ENCODE peak calls at places on chromosomes 1 and 21, in six cellular contexts. X is naive thymus-derived CD4-positive, alpha-beta T cell; N is testis; K is right lobe of liver; G is CD4-positive, alpha-beta memory T cell; C is colonic mucosa. F is an unnamed sample. For H3K9me3 and H3K27me3, the result is how much of the 10 kb centered on the place peaks cover.

GRCh38 chr1:186878356-186878755 is 49.6 kb downstream of the PLA2G4A start:
- DNase-seq in K (no peak), C (no peak), N (no peak), G (no peak), X (no peak), F (no peak)

GRCh38 chr1:78070758-78071157 is 25.0 kb downstream of the GIPC2 start:
- DNase-seq in X (no peak), G (no peak), K (no peak), C (no peak), N (no peak), F (no peak)

GRCh38 chr21:35737899-35738341 is 322.4 kb downstream of the SETD4 start:
- DNase-seq in C (no peak), X (no peak), N (peak), G (no peak), K (no peak), F (no peak)

GRCh38 chr1:46725736-46726108 is 6.8 kb upstream of the EFCAB14 start:
- DNase-seq in G (no peak), K (no peak), N (no peak), X (no peak), C (no peak), F (no peak)

GRCh38 chr1:193905288-193906085 is 719.1 kb upstream of the B3GALT2 start:
- DNase-seq in G (no peak), N (no peak), K (no peak), C (no peak), X (no peak), F (no peak)

GRCh38 chr21:32991299-32991850 is 34.4 kb upstream of the OLIG2 start:
- DNase-seq in N (no peak), C (no peak), K (no peak), G (no peak), X (no peak), F (peak)

GRCh38 chr1:29482991-29483390 is 246.7 kb downstream of the PTPRU start:
- DNase-seq in N (no peak), C (no peak), G (no peak), X (no peak), K (no peak), F (no peak)

GRCh38 chr1:229410370-229410691 is 23.6 kb downstream of the ACTA1 start:
- DNase-seq in C (no peak), N (no peak), G (no peak), K (no peak), X (no peak), F (no peak)

GRCh38 chr1:57157818-57158606 is 192.2 kb upstream of the C8B start:
- DNase-seq in C (no peak), K (no peak), G (no peak), N (no peak), X (no peak), F (no peak)

GRCh38 chr1:152906023-152906565 is 2.3 kb upstream of the IVL start:
- DNase-seq in K (no peak), N (no peak), X (no peak), C (no peak), G (no peak), F (peak)

GRCh38 chr1:32372149-32372756 is 9.9 kb downstream of the TSSK3 start:
- DNase-seq in C (no peak), N (no peak), K (no peak), X (peak), G (peak), F (no peak)

GRCh38 chr21:21675601-21676000 is 677.4 kb downstream of the NCAM2 start:
- DNase-seq in X (no peak), K (no peak), G (no peak), N (no peak), C (no peak), F (no peak)
- H3K9me3 ChIP-seq in X (under half), K (under half), G (under half), N (under half), C (under half), F (under half)

DNA sequence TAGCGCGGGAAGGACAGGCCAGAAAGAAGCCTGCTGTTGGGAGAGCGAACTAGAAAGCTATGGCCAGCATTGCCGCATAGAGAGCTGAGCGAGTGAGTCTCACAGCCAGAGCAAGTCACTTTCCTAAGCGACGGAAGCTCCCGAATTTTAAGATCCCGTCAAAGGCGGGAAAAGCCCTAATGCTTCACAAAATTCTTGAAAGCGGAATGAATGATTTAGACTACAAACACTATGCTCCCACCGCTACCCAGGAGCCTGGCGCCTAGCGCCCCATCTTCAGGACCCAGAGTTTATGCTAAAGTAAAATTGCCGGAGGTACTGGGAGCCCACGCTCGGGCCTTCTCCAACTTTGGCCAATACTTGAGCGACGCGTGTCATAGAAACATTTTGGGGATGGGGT is 409.9 kb upstream of the ESRRG start:
- DNase-seq in C (no peak), X (no peak), N (no peak), G (no peak), K (no peak), F (no peak)
- H3K27me3 ChIP-seq in C (under half), X (under half), N (under half), G (under half), K (under half), F (under half)

DNA sequence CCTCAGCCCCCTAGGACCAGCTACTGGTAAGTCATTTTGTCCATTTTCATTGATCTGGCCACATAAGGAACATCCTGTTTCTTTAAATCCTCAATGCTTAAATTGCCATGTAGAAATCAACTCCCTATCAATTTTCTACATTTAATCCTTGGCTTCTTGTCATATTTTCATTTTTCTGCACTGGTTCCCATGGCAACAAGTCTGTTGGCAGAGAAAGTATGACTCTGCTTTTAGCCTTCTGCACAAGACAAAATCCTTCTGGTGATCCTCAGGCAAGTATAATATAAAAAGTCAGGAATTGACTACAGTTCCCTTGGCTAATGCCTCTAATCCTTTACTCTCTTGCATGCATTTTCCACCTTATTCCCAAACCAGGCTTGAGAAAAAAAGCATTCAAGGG is 65.0 kb downstream of the LRRC40 start:
- DNase-seq in N (peak), G (no peak), K (no peak), X (no peak), C (no peak), F (no peak)
- H3K27ac ChIP-seq in N (no peak), G (no peak), K (no peak), X (no peak), C (no peak), F (no peak)

DNA sequence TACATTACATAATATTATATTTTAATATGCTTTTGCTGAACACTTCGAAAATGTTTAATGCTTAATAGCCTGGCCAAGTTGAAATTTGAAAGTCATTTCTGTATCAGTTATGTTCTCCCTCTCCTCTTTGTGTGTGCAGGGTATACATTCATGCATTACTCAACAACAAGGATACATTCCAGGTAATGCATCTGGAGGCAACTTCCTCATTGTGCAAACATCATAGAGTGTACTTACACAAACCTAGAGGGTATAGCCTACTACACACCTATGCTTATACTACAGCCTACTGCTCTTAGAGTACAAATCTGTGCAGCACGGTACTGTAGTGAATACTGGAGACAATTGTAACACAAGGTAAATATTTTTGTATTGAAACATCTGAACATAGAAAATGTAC is 407.3 kb downstream of the MRPL39 start:
- DNase-seq in N (no peak), K (no peak), C (no peak), X (no peak), G (no peak), F (no peak)
- H3K9me3 ChIP-seq in N (under half), K (under half), C (under half), X (under half), G (under half), F (under half)

DNA sequence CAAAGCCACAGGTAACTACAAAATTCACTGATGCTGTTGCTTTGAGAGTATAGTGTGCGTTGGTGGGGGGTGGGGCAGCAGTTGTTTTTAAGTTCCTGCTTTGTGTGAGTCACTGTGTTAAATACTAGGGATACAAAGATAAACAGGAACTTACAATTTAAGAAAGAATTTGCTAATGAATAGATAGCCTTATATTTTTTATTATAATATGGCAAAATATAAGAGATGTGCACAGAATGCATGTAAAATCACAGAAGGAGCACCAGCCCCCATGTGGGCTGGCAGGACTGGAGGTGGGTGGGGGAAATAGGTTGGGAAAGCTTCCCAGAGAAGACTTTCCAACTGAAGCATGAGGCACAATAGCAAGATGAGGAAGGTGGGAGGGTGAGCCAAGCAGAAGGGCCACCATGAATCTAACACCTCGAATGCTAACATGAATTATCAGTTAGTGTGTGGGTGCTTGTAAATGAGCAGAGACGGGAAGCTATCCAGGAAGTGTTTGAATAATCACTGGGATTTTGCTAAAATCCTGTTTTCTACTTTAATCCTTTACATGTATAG is 57.1 kb upstream of the RAVER2 start:
- DNase-seq in G (no peak), X (no peak), N (no peak), C (peak), K (no peak), F (no peak)
- H3K27me3 ChIP-seq in G (under half), X (under half), N (under half), C (under half), K (under half), F (under half)

DNA sequence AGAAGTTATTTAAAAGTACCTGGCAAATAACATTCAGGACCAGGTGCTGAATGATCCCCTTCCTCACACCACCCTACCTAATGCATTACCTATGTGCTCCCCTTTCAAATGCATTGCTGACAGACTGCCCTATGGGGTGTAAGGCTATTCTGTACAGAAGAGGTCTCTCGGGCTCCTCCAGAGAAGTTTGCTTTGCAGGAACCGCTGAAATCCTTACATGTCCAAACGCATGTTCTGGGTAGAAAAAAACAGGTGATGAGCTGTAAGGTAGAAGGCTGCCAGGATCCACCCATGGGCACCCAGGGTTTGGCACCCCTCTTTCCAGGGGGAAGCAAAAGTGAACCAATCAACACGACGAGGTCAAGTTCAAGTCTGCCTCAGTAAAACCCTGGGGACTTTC is 58.3 kb upstream of the TARBP1 start:
- DNase-seq in C (no peak), G (no peak), K (no peak), N (no peak), X (no peak), F (no peak)
- H3K27ac ChIP-seq in C (peak), G (no peak), K (peak), N (peak), X (no peak), F (no peak)

DNA sequence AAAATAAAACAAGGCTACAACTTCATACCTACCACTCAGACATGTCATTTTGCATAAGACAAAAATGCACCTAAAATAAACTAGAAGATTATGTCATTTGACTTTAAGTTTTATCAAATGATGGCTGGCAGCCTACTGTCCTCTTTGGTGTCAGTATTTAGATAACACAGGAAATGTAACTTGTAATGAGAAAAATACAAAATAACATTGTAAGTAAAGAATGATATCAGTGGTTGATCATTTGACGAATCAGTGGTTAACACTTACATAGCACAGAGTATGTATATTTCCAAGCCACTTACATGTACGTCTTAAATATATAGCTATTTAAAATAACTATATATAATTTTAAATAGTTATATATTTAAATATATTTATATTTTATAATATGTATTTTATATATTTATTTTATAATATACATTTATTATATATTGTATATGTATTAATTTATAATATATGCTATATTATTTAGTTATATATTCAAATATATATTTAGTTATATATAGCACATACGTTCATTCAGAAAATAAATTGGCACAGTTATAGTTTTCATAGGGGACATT is 44.1 kb downstream of the ZNF678 start:
- DNase-seq in X (no peak), N (no peak), G (no peak), K (no peak), C (no peak), F (no peak)
- H3K9me3 ChIP-seq in X (under half), N (under half), G (under half), K (under half), C (under half), F (under half)

F was measured in WERI-Rb-1.